ENCODE peak calls at places on chromosomes 3 and 15, in six cellular contexts. One of them, this sample, is unnamed.

GRCh38 chr3:196645091-196645490 is 5.6 kb downstream of the NRROS start:
- DNase-seq in SK-N-SH: no peak
- DNase-seq in K562: no peak
- DNase-seq in HepG2: no peak
- DNase-seq in HCT116: no peak
- DNase-seq in H1: no peak
- DNase-seq in this sample: no peak

GRCh38 chr15:40441736-40442531 is 1.2 kb downstream of the BAHD1 start:
- DNase-seq in HepG2: no peak
- DNase-seq in K562: peak; percentile 67
- DNase-seq in SK-N-SH: peak; percentile 77
- DNase-seq in HCT116: no peak
- DNase-seq in H1: no peak
- DNase-seq in this sample: no peak

GRCh38 chr3:185688808-185689207 is 102.7 kb downstream of the SENP2 start:
- DNase-seq in HepG2: peak; percentile 35
- DNase-seq in SK-N-SH: peak; percentile 27
- DNase-seq in K562: no peak
- DNase-seq in H1: no peak
- DNase-seq in HCT116: peak; percentile 98
- DNase-seq in this sample: no peak

GRCh38 chr3:189498995-189499704 is 132.0 kb upstream of the TP63 start:
- DNase-seq in K562: no peak
- DNase-seq in H1: no peak
- DNase-seq in HepG2: no peak
- DNase-seq in HCT116: no peak
- DNase-seq in SK-N-SH: no peak
- DNase-seq in this sample: no peak

GRCh38 chr3:129441782-129442181 is 1.8 kb downstream of the IFT122 start:
- DNase-seq in HepG2: no peak
- DNase-seq in SK-N-SH: peak; percentile 41
- DNase-seq in H1: no peak
- DNase-seq in HCT116: no peak
- DNase-seq in K562: no peak
- DNase-seq in this sample: no peak

GRCh38 chr15:42081463-42081830 is 12.9 kb downstream of the PLA2G4D start:
- DNase-seq in HepG2: no peak
- DNase-seq in SK-N-SH: no peak
- DNase-seq in H1: peak; percentile 41
- DNase-seq in K562: no peak
- DNase-seq in HCT116: no peak
- DNase-seq in this sample: no peak

GRCh38 chr3:134406331-134407246 is 32.3 kb upstream of the AMOTL2 start:
- DNase-seq in HCT116: no peak
- DNase-seq in SK-N-SH: peak; percentile 82
- DNase-seq in K562: no peak
- DNase-seq in HepG2: no peak
- DNase-seq in H1: peak; percentile 83
- DNase-seq in this sample: no peak

GRCh38 chr3:71088742-71089141 is 494.8 kb downstream of the FOXP1 start:
- DNase-seq in H1: no peak
- DNase-seq in HCT116: no peak
- DNase-seq in HepG2: no peak
- DNase-seq in SK-N-SH: no peak
- DNase-seq in K562: no peak
- DNase-seq in this sample: no peak

GRCh38 chr3:40615916-40616315 is 91.2 kb downstream of the ZNF621 start:
- DNase-seq in H1: no peak
- DNase-seq in HepG2: no peak
- DNase-seq in HCT116: no peak
- DNase-seq in K562: no peak
- DNase-seq in SK-N-SH: no peak
- DNase-seq in this sample: no peak

GRCh38 chr3:171396048-171396447 is 64.2 kb downstream of the TNIK start:
- DNase-seq in HCT116: no peak
- DNase-seq in SK-N-SH: no peak
- DNase-seq in HepG2: peak; percentile 3
- DNase-seq in K562: no peak
- DNase-seq in H1: no peak
- DNase-seq in this sample: no peak

GRCh38 chr3:160205606-160206005 is 19.6 kb upstream of the C3orf80 start:
- DNase-seq in K562: no peak
- DNase-seq in HCT116: no peak
- DNase-seq in H1: no peak
- DNase-seq in SK-N-SH: no peak
- DNase-seq in HepG2: no peak
- DNase-seq in this sample: no peak

GRCh38 chr15:74426404-74427281 is 7.1 kb downstream of the SEMA7A start:
- DNase-seq in SK-N-SH: no peak
- DNase-seq in HepG2: no peak
- DNase-seq in HCT116: no peak
- DNase-seq in H1: no peak
- DNase-seq in K562: no peak
- DNase-seq in this sample: no peak

GRCh38 chr15:45112592-45113379 is 1.2 kb downstream of the DUOX2 start:
- DNase-seq in K562: no peak
- DNase-seq in SK-N-SH: peak; percentile 73
- DNase-seq in HCT116: no peak
- DNase-seq in HepG2: no peak
- DNase-seq in H1: peak; percentile 78
- DNase-seq in this sample: no peak

GRCh38 chr3:124812291-124813265 is 74.6 kb downstream of the ITGB5 start:
- DNase-seq in SK-N-SH: no peak
- DNase-seq in K562: peak; percentile 70
- DNase-seq in H1: no peak
- DNase-seq in HepG2: peak; percentile 74
- DNase-seq in HCT116: peak; percentile 82
- DNase-seq in this sample: no peak

GRCh38 chr3:149199474-149199873 is 22.2 kb downstream of the CP start:
- DNase-seq in HepG2: no peak
- DNase-seq in K562: no peak
- DNase-seq in SK-N-SH: no peak
- DNase-seq in HCT116: no peak
- DNase-seq in H1: no peak
- DNase-seq in this sample: no peak

DNA sequence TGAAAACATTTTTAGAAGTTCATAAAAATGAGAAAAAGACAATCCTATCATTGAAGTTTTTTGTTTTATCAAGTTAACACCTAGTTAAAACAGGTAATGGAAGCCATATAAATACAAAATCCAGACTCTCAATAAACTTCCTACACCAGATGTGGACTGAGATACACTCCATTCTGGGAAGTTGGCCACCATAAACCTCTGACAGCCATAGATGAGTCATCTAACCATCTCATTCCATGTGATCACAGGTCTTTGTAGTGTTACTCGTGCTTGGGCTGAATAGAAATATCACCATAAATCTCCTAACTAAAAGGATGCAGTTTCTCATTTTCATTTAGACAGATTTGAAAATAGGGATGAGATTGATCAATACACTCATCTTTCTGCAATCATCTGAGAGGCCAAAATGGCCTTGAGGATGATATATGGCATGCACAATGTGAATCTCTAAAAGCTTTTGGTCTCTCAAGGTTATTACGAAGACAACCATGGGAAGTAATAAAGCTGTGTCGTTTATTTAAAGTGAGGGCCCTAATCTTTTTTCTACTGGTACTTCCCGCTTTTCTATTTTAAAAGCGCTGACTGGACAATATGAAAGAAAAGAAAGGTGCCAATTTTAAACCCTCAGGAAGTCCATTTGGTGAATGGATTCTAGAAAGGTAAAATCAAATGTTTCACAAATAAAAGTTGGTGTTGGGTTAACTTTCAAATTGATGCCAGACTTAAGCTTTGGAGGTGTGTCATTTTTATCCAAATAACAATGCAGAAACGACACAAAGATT is 155.5 kb downstream of the POLR2M start:
- DNase-seq in SK-N-SH: no peak
- DNase-seq in H1: no peak
- DNase-seq in HCT116: no peak
- DNase-seq in HepG2: no peak
- DNase-seq in K562: peak; percentile 32
- DNase-seq in this sample: no peak
- TF ChIP-seq JUND in SK-N-SH: peak; percentile 65
- TF ChIP-seq JUND in H1: no peak
- TF ChIP-seq JUND in HCT116: no peak
- TF ChIP-seq JUND in HepG2: no peak
- TF ChIP-seq JUND in K562: peak; percentile 88
- TF ChIP-seq JUND in this sample: no peak

DNA sequence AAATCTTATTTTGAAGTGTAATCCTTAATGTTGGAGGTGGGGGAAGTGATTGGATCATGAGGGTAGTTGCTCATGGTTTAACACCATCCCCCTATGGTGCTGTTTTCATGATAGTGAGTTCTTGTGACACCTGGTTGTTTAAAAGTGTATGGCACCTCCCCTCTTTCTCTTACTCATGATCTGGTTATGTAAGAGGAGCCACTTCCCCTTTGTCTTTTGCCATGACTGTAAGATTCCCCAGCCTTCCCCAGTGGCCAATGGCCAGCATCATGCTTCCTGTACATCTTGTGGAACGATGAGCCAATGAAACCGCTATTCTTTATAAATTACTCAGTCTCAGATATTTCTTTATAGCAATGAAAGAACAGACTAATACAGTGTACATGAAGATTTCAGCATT is 39.8 kb upstream of the GMNC start:
- DNase-seq in HepG2: no peak
- DNase-seq in SK-N-SH: no peak
- DNase-seq in H1: no peak
- DNase-seq in K562: no peak
- DNase-seq in HCT116: no peak
- DNase-seq in this sample: no peak
- TF ChIP-seq JUND in HepG2: no peak
- TF ChIP-seq JUND in SK-N-SH: no peak
- TF ChIP-seq JUND in H1: no peak
- TF ChIP-seq JUND in K562: no peak
- TF ChIP-seq JUND in HCT116: no peak
- TF ChIP-seq JUND in this sample: no peak

DNA sequence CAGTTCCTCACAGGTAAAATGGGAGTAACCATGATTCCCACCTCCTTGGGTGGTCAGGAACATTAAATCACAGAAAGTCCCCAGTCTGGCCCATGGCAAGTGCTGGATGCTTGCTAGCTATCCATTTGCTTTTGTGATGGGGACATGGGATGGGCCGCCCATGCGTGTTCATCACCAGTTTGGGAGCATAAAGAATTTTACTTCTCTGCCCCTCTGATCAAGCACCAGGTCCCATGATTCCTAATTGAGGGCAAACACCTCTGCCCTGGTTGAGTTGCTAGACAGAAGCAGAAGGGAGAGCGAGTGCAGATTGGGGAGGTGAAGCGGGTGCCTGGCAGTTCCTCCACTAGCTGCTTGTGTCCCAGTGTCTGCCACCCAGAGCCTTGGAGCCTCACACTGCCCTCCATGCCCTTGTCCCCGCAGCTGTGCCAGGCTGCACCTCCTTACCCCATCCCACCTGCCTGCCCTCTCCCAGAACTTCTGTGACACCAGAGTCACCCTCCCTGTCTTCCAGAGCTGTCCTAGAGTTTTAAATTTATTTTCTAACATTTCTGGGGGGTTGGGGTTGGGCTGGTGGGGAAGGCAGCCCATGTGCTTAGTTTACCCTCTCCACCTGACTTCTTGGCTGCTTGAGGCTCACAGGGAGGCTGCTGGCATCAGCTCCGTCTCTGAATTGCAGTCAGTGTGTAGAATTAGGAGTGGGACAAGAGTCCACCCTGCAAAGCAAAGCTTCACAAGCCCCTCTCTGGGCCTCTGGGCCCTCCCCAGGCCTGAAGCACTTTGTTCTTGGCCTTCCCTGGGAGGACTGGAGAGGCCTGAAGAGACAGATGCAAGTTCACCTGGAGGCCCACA is 18.4 kb downstream of the CFAP100 start:
- DNase-seq in K562: no peak
- DNase-seq in HepG2: no peak
- DNase-seq in SK-N-SH: peak; percentile 3
- DNase-seq in HCT116: no peak
- DNase-seq in H1: no peak
- DNase-seq in this sample: no peak
- TF ChIP-seq JUND in K562: no peak
- TF ChIP-seq JUND in HepG2: no peak
- TF ChIP-seq JUND in SK-N-SH: no peak
- TF ChIP-seq JUND in HCT116: no peak
- TF ChIP-seq JUND in H1: no peak
- TF ChIP-seq JUND in this sample: no peak

GRCh38 chr3:49173792-49174170 is 2.4 kb downstream of the KLHDC8B start:
- DNase-seq in SK-N-SH: peak; percentile 92
- DNase-seq in H1: no peak
- DNase-seq in HepG2: no peak
- DNase-seq in HCT116: no peak
- DNase-seq in K562: peak; percentile 31
- DNase-seq in this sample: no peak
- TF ChIP-seq JUND in SK-N-SH: no peak
- TF ChIP-seq JUND in H1: no peak
- TF ChIP-seq JUND in HepG2: no peak
- TF ChIP-seq JUND in HCT116: no peak
- TF ChIP-seq JUND in K562: no peak
- TF ChIP-seq JUND in this sample: no peak

GRCh38 chr15:31974855-31975421 is 55.4 kb upstream of the CHRNA7 start:
- DNase-seq in H1: peak; percentile 76
- DNase-seq in HCT116: no peak
- DNase-seq in K562: peak; percentile 64
- DNase-seq in SK-N-SH: peak; percentile 77
- DNase-seq in HepG2: peak; percentile 25
- DNase-seq in this sample: peak; percentile 53

GRCh38 chr15:31974154-31974794 is 56.0 kb upstream of the CHRNA7 start:
- DNase-seq in HepG2: no peak
- DNase-seq in HCT116: no peak
- DNase-seq in H1: no peak
- DNase-seq in K562: no peak
- DNase-seq in SK-N-SH: no peak
- DNase-seq in this sample: no peak

GRCh38 chr15:31975446-31976229 is 54.7 kb upstream of the CHRNA7 start:
- DNase-seq in K562: no peak
- DNase-seq in H1: peak; percentile 59
- DNase-seq in SK-N-SH: peak; percentile 79
- DNase-seq in HCT116: no peak
- DNase-seq in HepG2: no peak
- DNase-seq in this sample: no peak

GRCh38 chr15:31970007-31970406 is 60.3 kb upstream of the CHRNA7 start:
- DNase-seq in K562: no peak
- DNase-seq in HCT116: no peak
- DNase-seq in H1: no peak
- DNase-seq in HepG2: no peak
- DNase-seq in SK-N-SH: no peak
- DNase-seq in this sample: no peak

GRCh38 chr15:31973197-31973596 is 57.1 kb upstream of the CHRNA7 start:
- DNase-seq in H1: no peak
- DNase-seq in HepG2: no peak
- DNase-seq in HCT116: no peak
- DNase-seq in SK-N-SH: no peak
- DNase-seq in K562: no peak
- DNase-seq in this sample: no peak
- TF ChIP-seq JUND in H1: no peak
- TF ChIP-seq JUND in HepG2: no peak
- TF ChIP-seq JUND in HCT116: no peak
- TF ChIP-seq JUND in SK-N-SH: no peak
- TF ChIP-seq JUND in K562: no peak
- TF ChIP-seq JUND in this sample: no peak